ENCODE peak calls at places on chromosomes 4 and X, in eight cellular contexts. Z is neural progenitor cell, S is iPS-NIHi11, H is cerebellar cortex, K is lower lobe of right lung, V is IMR-90, J is HEK293T, T is AG09319. L is an unnamed sample.

GRCh38 chrX:152899111-152899873 is 1.4 kb downstream of the ZNF185 start:
- DNase-seq in S (no peak), V (no peak), J (no peak), T (no peak), H (no peak), K (no peak), Z (no peak), L (no peak)

GRCh38 chr4:77500801-77501200 is 104.8 kb upstream of the CXCL13 start:
- DNase-seq in H (no peak), S (no peak), Z (no peak), T (no peak), J (no peak), V (no peak), K (no peak), L (no peak)

GRCh38 chrX:106932492-106932923 is 12.3 kb downstream of the CLDN2 start:
- DNase-seq in Z (no peak), K (no peak), S (no peak), H (no peak), T (no peak), V (peak), J (no peak), L (no peak)

GRCh38 chr4:136750898-136751297 is 781.4 kb downstream of the PCDH18 start:
- DNase-seq in H (no peak), V (peak), S (no peak), K (no peak), Z (no peak), T (no peak), J (no peak), L (no peak)

GRCh38 chrX:6777211-6778002 is 242.5 kb upstream of the VCX3A start:
- DNase-seq in S (no peak), K (no peak), J (no peak), H (no peak), Z (no peak), T (no peak), V (no peak), L (no peak)

GRCh38 chrX:143669395-143669794 is 33.5 kb upstream of the SLITRK4 start:
- DNase-seq in V (no peak), J (no peak), T (no peak), K (no peak), Z (peak), H (no peak), S (peak), L (no peak)

GRCh38 chr4:116603096-116603495 is 482.3 kb downstream of the TRAM1L1 start:
- DNase-seq in S (no peak), V (no peak), J (no peak), K (no peak), T (no peak), Z (no peak), H (no peak), L (no peak)

GRCh38 chr4:11098461-11098860 is 330.2 kb downstream of the HS3ST1 start:
- DNase-seq in H (no peak), V (no peak), Z (no peak), S (no peak), K (no peak), T (no peak), J (no peak), L (no peak)

GRCh38 chr4:10951306-10951705 is 266.7 kb upstream of the CLNK start:
- DNase-seq in V (no peak), K (no peak), Z (no peak), J (no peak), H (no peak), S (no peak), T (no peak), L (no peak)

GRCh38 chr4:139782926-139783542 is 117.4 kb downstream of the MGST2 start:
- DNase-seq in J (no peak), K (no peak), H (peak), Z (peak), T (no peak), S (no peak), V (no peak), L (no peak)

GRCh38 chrX:109327271-109327670 is 154.6 kb downstream of the GUCY2F start:
- DNase-seq in H (no peak), Z (no peak), K (no peak), T (no peak), J (no peak), S (no peak), V (no peak), L (no peak)

GRCh38 chr4:7352486-7352885 is 82.2 kb downstream of the PSAPL1 start:
- DNase-seq in H (no peak), S (no peak), V (no peak), K (no peak), T (no peak), Z (no peak), J (no peak), L (no peak)

GRCh38 chr4:144740316-144740715 is 94.4 kb downstream of the HHIP start:
- DNase-seq in Z (no peak), S (no peak), J (no peak), H (no peak), T (no peak), K (no peak), V (peak), L (no peak)

GRCh38 chrX:112687189-112687691 is 7.5 kb upstream of the LHFPL1 start:
- DNase-seq in J (no peak), K (no peak), V (peak), T (peak), Z (no peak), H (no peak), S (no peak), L (no peak)

GRCh38 chrX:19121898-19122640 is at the start of gene ADGRG2:
- DNase-seq in K (peak), Z (peak), H (no peak), T (no peak), J (peak), V (peak), S (peak), L (peak)

GRCh38 chr4:134807231-134807745 is 605.7 kb upstream of the PABPC4L start:
- DNase-seq in J (no peak), K (no peak), S (no peak), Z (no peak), H (no peak), V (no peak), T (no peak), L (no peak)

GRCh38 chr4:72971572-72971971 is 97.9 kb downstream of the COX18 start:
- DNase-seq in V (peak), S (no peak), J (no peak), Z (no peak), T (peak), K (no peak), H (no peak), L (no peak)

GRCh38 chr4:173801876-173802713 is 272.1 kb upstream of the HAND2 start:
- DNase-seq in Z (peak), K (no peak), T (no peak), J (no peak), H (no peak), V (peak), S (no peak), L (no peak)

GRCh38 chr4:122914292-122914904 is 8.0 kb downstream of the NUDT6 start:
- DNase-seq in V (peak), H (peak), S (no peak), J (no peak), T (no peak), Z (no peak), K (no peak), L (no peak)